ENCODE peak calls at places on chromosomes 4 and X, in five cellular contexts. O is GM23248, Q is H9, A is mesenchymal stem cell, P is fibroblast of lung. Y is an unnamed sample. For H3K4me1, the result is how much of the 10 kb centered on the place peaks cover.

GRCh38 chrX:71912156-71912555 is 1.5 kb downstream of the NHSL2 start:
- DNase-seq in O (peak), Q (no peak), A (no peak), P (no peak), Y (no peak)

GRCh38 chr4:55540271-55540670 is 6.4 kb downstream of the CLOCK start:
- DNase-seq in O (no peak), Q (no peak), A (no peak), P (no peak), Y (no peak)

GRCh38 chr4:88158360-88159136 is at the start of gene ABCG2:
- DNase-seq in O (peak), Q (peak), A (peak), P (peak), Y (peak)

GRCh38 chr4:102868782-102869568 is at the start of gene CISD2:
- DNase-seq in O (peak), Q (peak), A (peak), P (peak), Y (peak)

GRCh38 chrX:29478336-29479069 is 736.9 kb upstream of the MAGEB2 start:
- DNase-seq in O (peak), Q (peak), A (peak), P (peak), Y (peak)

GRCh38 chr4:105765690-105766407 is 57.3 kb downstream of the GSTCD start:
- DNase-seq in O (peak), Q (peak), A (peak), P (peak), Y (peak)

GRCh38 chr4:6340446-6341015 is 70.9 kb downstream of the WFS1 start:
- DNase-seq in O (no peak), Q (no peak), A (no peak), P (no peak), Y (no peak)

GRCh38 chr4:117491531-117491930 is 406.2 kb upstream of the TRAM1L1 start:
- DNase-seq in O (no peak), Q (no peak), A (no peak), P (no peak), Y (no peak)

GRCh38 chr4:10006604-10007435 is 14.5 kb downstream of the SLC2A9 start:
- DNase-seq in O (peak), Q (no peak), A (no peak), P (peak), Y (peak)

GRCh38 chr4:177185579-177185978 is 124.1 kb upstream of the NEIL3 start:
- DNase-seq in O (no peak), Q (no peak), A (no peak), P (peak), Y (no peak)

GRCh38 chr4:85548116-85548515 is 73.2 kb downstream of the ARHGAP24 start:
- DNase-seq in O (no peak), Q (no peak), A (peak), P (no peak), Y (no peak)

GRCh38 chr4:70706516-70706915 is 15.2 kb upstream of the RUFY3 start:
- DNase-seq in O (peak), Q (no peak), A (peak), P (peak), Y (peak)

GRCh38 chrX:69319376-69319775 is 154.1 kb upstream of the PJA1 start:
- DNase-seq in O (no peak), Q (no peak), A (no peak), P (no peak), Y (no peak)

GRCh38 chr4:2266181-2266580 is 4.3 kb upstream of the MXD4 start:
- DNase-seq in O (peak), Q (no peak), A (no peak), P (peak), Y (peak)

GRCh38 chr4:71501992-71502391 is 163.2 kb downstream of the SLC4A4 start:
- DNase-seq in O (no peak), Q (no peak), A (no peak), P (no peak), Y (no peak)

GRCh38 chrX:40097492-40098263 is at the start of gene BCOR:
- DNase-seq in O (peak), Q (peak), A (peak), P (peak), Y (no peak)

GRCh38 chrX:13750812-13751211 is 16.3 kb downstream of the OFD1 start:
- DNase-seq in O (no peak), Q (no peak), A (no peak), P (no peak), Y (no peak)

GRCh38 chr4:25425361-25425760 is 48.3 kb downstream of the ANAPC4 start:
- DNase-seq in O (no peak), Q (no peak), A (no peak), P (peak), Y (peak)

GRCh38 chr4:125397226-125397625 is 82.5 kb downstream of the FAT4 start:
- DNase-seq in O (no peak), Q (no peak), A (no peak), P (no peak), Y (no peak)

GRCh38 chr4:4714330-4714729 is 145.1 kb upstream of the MSX1 start:
- DNase-seq in O (peak), Q (no peak), A (peak), P (peak), Y (peak)

GRCh38 chr4:98446499-98447375 is 185.6 kb downstream of the RAP1GDS1 start:
- DNase-seq in O (peak), Q (no peak), A (peak), P (peak), Y (peak)

GRCh38 chr4:93313207-93313606 is 515.3 kb upstream of the ATOH1 start:
- DNase-seq in O (peak), Q (no peak), A (peak), P (peak), Y (no peak)

GRCh38 chrX:19513383-19513782 is 1.9 kb downstream of the MAP3K15 start:
- DNase-seq in O (no peak), Q (no peak), A (no peak), P (no peak), Y (no peak)

GRCh38 chr4:146465628-146466027 is 56.1 kb downstream of the SLC10A7 start:
- DNase-seq in O (no peak), Q (no peak), A (no peak), P (peak), Y (peak)

GRCh38 chr4:24209891-24210290 is 320.0 kb upstream of the PPARGC1A start:
- DNase-seq in O (no peak), Q (no peak), A (no peak), P (no peak), Y (no peak)

GRCh38 chr4:4750187-4750586 is 109.3 kb upstream of the MSX1 start:
- DNase-seq in O (no peak), Q (peak), A (no peak), P (no peak), Y (no peak)

GRCh38 chr4:67320645-67321044 is 224.7 kb downstream of the CENPC start:
- DNase-seq in O (peak), Q (no peak), A (no peak), P (no peak), Y (no peak)

GRCh38 chrX:53036149-53036548 is 12.4 kb upstream of the GPR173 start:
- DNase-seq in O (no peak), Q (no peak), A (no peak), P (no peak), Y (no peak)

GRCh38 chrX:53045002-53045401 is 3.6 kb upstream of the GPR173 start:
- DNase-seq in O (no peak), Q (no peak), A (no peak), P (no peak), Y (no peak)

GRCh38 chrX:53039239-53039638 is 9.3 kb upstream of the GPR173 start:
- DNase-seq in O (no peak), Q (no peak), A (no peak), P (no peak), Y (no peak)
- H3K9ac ChIP-seq in O (no peak), Q (no peak), A (no peak), P (no peak), Y (no peak)

DNA sequence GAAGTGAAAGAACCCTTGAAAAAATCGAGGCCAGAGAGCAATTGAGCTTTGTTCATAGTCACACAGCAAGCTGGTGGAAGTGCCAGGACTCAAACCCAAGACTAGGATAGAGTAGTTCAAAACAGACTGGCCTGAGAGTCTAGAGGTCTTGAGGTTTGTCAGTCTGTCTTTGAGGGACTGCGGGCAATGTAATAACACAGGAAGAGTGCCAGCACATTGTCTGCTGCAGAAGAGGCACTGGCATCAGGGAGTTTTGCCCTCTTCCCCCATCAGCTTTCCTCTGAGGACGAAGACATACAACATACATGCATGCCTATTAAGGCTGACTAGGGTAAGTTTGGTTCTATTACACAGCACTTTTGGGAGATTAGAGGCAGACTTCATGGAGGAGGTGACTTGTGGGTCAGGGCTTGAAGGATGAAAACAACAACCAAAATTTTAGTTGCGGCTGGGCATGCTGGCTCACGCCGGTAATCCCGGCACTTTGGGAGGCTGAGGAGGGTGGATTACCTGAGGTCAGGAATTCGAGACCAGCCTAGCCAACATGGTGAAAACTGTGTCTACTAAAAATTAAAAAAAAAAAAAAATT is 64.1 kb upstream of the LAS1L start:
- DNase-seq in O (no peak), Q (no peak), A (no peak), P (no peak), Y (no peak)
- H3K4me1 ChIP-seq in O (under half), Q (under half), A (under half), P (under half), Y (under half)

GRCh38 chrX:136765957-136766356 is 14.8 kb downstream of the ARHGEF6 start:
- DNase-seq in O (peak), Q (no peak), A (no peak), P (no peak), Y (no peak)

GRCh38 chrX:136764206-136764605 is 16.5 kb downstream of the ARHGEF6 start:
- DNase-seq in O (no peak), Q (no peak), A (no peak), P (no peak), Y (no peak)

GRCh38 chrX:136766785-136767103 is 14.0 kb downstream of the ARHGEF6 start:
- DNase-seq in O (peak), Q (no peak), A (peak), P (no peak), Y (no peak)

GRCh38 chrX:136768469-136769084 is 12.2 kb downstream of the ARHGEF6 start:
- DNase-seq in O (peak), Q (peak), A (peak), P (peak), Y (peak)

DNA sequence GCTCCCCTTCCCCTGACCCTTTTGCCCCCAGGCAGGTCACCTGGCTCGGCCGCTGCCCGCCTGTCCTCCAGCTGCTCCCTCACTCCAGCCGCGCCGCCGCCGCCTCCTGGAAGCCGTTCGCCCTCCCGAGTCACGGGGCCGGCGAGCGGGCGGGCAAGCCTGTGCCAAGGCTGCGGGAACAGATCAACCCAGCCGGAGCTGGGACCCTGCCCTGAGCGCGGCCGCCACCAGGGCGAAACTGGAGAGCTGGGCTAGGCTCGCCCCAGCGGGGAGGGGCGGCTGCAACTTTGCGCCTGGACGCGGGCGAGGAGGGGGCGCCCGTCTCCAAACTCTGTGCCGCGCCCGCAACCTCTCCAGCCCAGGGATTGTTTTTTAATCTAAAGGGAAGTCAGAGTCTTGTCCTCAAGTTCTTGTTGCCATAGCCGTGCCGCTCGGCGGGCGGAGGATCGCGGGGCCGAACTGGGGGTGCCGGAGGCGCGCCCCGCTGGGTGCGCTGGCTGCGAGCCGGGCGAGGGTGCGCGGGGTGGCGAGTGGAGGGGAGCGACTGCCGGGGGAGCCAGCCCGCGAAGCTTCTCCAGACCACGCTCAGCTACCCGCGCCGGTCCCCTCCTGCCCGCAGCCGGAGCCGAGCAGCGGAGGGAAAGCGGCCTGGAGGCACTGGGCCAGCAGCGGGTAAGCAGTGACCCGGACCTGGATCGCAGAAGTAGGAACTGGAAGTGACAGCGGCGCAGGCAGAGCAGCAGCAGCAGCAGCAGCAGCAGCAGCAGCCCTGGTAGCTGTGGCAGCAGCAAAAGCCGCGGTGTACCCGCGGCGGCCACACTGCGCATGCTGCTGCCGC is 13.4 kb downstream of the ARHGEF6 start:
- DNase-seq in O (peak), Q (peak), A (peak), P (peak), Y (peak)
- H3K9ac ChIP-seq in O (peak), Q (no peak), A (peak), P (peak), Y (peak)

GRCh38 chrX:48918303-48918643 is 551 bp downstream of the PIM2 start:
- DNase-seq in O (no peak), Q (no peak), A (no peak), P (no peak), Y (no peak)
- H3K4me1 ChIP-seq in O (under half), Q (under half), A (under half), P (under half), Y (under half)

GRCh38 chrX:46165411-46165810 is 379.8 kb downstream of the ZNF674 start:
- DNase-seq in O (peak), Q (no peak), A (no peak), P (peak), Y (peak)
- H3K9ac ChIP-seq in O (no peak), Q (no peak), A (no peak), P (no peak), Y (no peak)

GRCh38 chr4:83216856-83217683 is 67.5 kb downstream of the COQ2 start:
- DNase-seq in O (no peak), Q (no peak), A (no peak), P (no peak), Y (no peak)
- H3K4me1 ChIP-seq in O (under half), Q (under half), A (under half), P (under half), Y (under half)

GRCh38 chr4:178309890-178310289 is 867.7 kb upstream of the AGA start:
- DNase-seq in O (no peak), Q (no peak), A (peak), P (no peak), Y (no peak)
- H3K9ac ChIP-seq in O (no peak), Q (no peak), A (no peak), P (no peak), Y (no peak)

GRCh38 chrX:9676738-9677097 is 88.9 kb downstream of the GPR143 start:
- DNase-seq in O (no peak), Q (no peak), A (no peak), P (no peak), Y (no peak)
- H3K4me1 ChIP-seq in O (under half), Q (under half), A (under half), P (under half), Y (under half)

GRCh38 chr4:138113819-138114415 is 128.2 kb downstream of the SLC7A11 start:
- DNase-seq in O (peak), Q (no peak), A (peak), P (peak), Y (peak)

GRCh38 chr4:138112389-138112788 is 129.8 kb downstream of the SLC7A11 start:
- DNase-seq in O (no peak), Q (no peak), A (no peak), P (no peak), Y (no peak)

GRCh38 chr4:138115053-138115452 is 127.1 kb downstream of the SLC7A11 start:
- DNase-seq in O (no peak), Q (no peak), A (no peak), P (no peak), Y (no peak)

GRCh38 chr4:138111462-138112000 is 130.6 kb downstream of the SLC7A11 start:
- DNase-seq in O (peak), Q (peak), A (peak), P (peak), Y (peak)

DNA sequence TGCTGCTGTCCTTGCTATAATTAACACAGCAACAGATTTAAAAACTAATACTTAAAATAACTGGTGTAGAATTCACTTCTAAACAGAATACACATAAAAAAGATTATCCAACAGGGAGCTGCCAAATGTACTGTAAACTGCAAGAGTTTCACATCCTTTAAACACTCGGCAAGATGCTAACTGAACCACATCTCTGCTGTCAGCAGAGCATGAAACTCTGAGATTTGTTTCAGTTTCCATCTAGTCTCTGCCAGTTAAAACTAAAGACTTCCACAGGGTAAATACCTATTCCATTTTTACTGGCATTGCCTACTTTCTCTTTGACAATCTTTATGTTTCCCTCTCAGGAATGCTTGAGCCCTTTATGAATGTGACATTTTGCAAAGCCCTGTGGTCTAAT is 127.7 kb downstream of the SLC7A11 start:
- DNase-seq in O (peak), Q (no peak), A (peak), P (no peak), Y (no peak)
- H3K9ac ChIP-seq in O (no peak), Q (no peak), A (peak), P (no peak), Y (no peak)

Y was measured in astrocyte.